ENCODE peak calls at places on chromosomes 5 and 9, in seven cellular contexts. N is mucosa of gallbladder; Y is GM03348; O is bronchial epithelial cell; I is Calu3; U is stimulated activated naive CD8-positive, alpha-beta T cell treated with anti-CD3 and anti-CD28 coated beads, Interleukin-15, Interleukin-2, amounts not matched to agents 100 U/mL and 50 U/mL, for 24 hours; Q is glomerular endothelial cell. M is an unnamed sample.

GRCh38 chr5:179533024-179533423 is 17.3 kb upstream of the RUFY1 start:
- DNase-seq in U (no peak), N (no peak), I (no peak), Y (no peak), O (no peak), Q (no peak), M (no peak)

GRCh38 chr5:129359450-129359849 is 100.6 kb upstream of the ADAMTS19 start:
- DNase-seq in N (no peak), U (no peak), O (peak), Q (no peak), I (no peak), Y (no peak), M (no peak)

GRCh38 chr9:93189369-93190132 is 5.6 kb downstream of the WNK2 start:
- DNase-seq in Y (no peak), Q (no peak), U (no peak), O (no peak), N (no peak), I (no peak), M (no peak)

GRCh38 chr5:146018461-146019375 is 82.3 kb downstream of the SH3RF2 start:
- DNase-seq in N (no peak), O (no peak), U (no peak), Q (no peak), Y (no peak), I (no peak), M (no peak)

GRCh38 chr9:136575626-136576268 is 29.9 kb upstream of the NOTCH1 start:
- DNase-seq in N (no peak), Y (no peak), U (no peak), Q (no peak), O (no peak), I (no peak), M (no peak)

GRCh38 chr5:59543826-59544442 is 349.6 kb downstream of the PDE4D start:
- DNase-seq in Q (no peak), O (peak), N (no peak), U (no peak), Y (no peak), I (no peak), M (no peak)

GRCh38 chr5:180596115-180596667 is 4.9 kb upstream of the SCGB3A1 start:
- DNase-seq in O (peak), Y (peak), U (no peak), I (no peak), Q (no peak), N (peak), M (no peak)

GRCh38 chr5:78649816-78650561 is 1.4 kb upstream of the LHFPL2 start:
- DNase-seq in Q (no peak), Y (peak), I (no peak), O (no peak), U (no peak), N (no peak), M (no peak)

GRCh38 chr5:106921567-106921966 is 749.2 kb downstream of the EFNA5 start:
- DNase-seq in N (no peak), U (no peak), Y (no peak), O (no peak), I (no peak), Q (no peak), M (no peak)

GRCh38 chr5:38556115-38556598 is 289 bp downstream of the LIFR start:
- DNase-seq in O (no peak), U (no peak), I (no peak), Q (no peak), Y (no peak), N (no peak), M (no peak)

GRCh38 chr9:70761139-70761538 is 346.7 kb upstream of the KLF9 start:
- DNase-seq in N (no peak), Q (no peak), O (no peak), Y (no peak), I (no peak), U (no peak), M (no peak)

GRCh38 chr9:81724242-81724889 is 35.0 kb upstream of the TLE1 start:
- DNase-seq in N (peak), U (no peak), Q (no peak), Y (no peak), O (no peak), I (no peak), M (peak)

GRCh38 chr9:81268048-81268447 is 421.3 kb downstream of the TLE1 start:
- DNase-seq in Y (no peak), I (no peak), O (peak), Q (no peak), U (no peak), N (no peak), M (no peak)

GRCh38 chr9:121853617-121854395 is 202.4 kb downstream of the DAB2IP start:
- DNase-seq in I (no peak), Q (no peak), U (no peak), O (no peak), N (no peak), Y (no peak), M (no peak)

GRCh38 chr5:5494489-5495402 is 72.3 kb downstream of the ICE1 start:
- DNase-seq in Q (no peak), O (peak), N (peak), U (peak), I (peak), Y (peak), M (peak)

GRCh38 chr5:100889165-100889564 is 13.9 kb downstream of the ST8SIA4 start:
- DNase-seq in O (no peak), I (no peak), U (no peak), N (no peak), Y (no peak), Q (no peak), M (no peak)

GRCh38 chr9:122387526-122387925 is 16.7 kb downstream of the PTGS1 start:
- DNase-seq in U (no peak), Y (no peak), O (no peak), Q (no peak), I (no peak), N (no peak), M (no peak)

GRCh38 chr5:134130239-134130945 is 15.9 kb downstream of the TCF7 start:
- DNase-seq in Q (no peak), Y (no peak), I (no peak), N (no peak), O (no peak), U (no peak), M (no peak)

GRCh38 chr5:8729437-8729836 is 816.4 kb downstream of the SEMA5A start:
- DNase-seq in N (no peak), U (no peak), Y (peak), Q (no peak), I (no peak), O (no peak), M (no peak)

GRCh38 chr5:77443670-77444069 is 48.4 kb downstream of the WDR41 start:
- DNase-seq in N (no peak), O (no peak), Q (no peak), Y (no peak), U (no peak), I (no peak), M (no peak)

GRCh38 chr5:103598997-103599556 is 36.5 kb upstream of the NUDT12 start:
- DNase-seq in N (no peak), U (no peak), O (no peak), Q (no peak), I (no peak), Y (peak), M (no peak)

GRCh38 chr5:169827769-169828168 is 152.5 kb downstream of the INSYN2B start:
- DNase-seq in N (no peak), O (no peak), Y (no peak), I (no peak), Q (no peak), U (no peak), M (no peak)

GRCh38 chr5:81247441-81247972 is 14.4 kb downstream of the CKMT2 start:
- DNase-seq in U (no peak), N (no peak), O (peak), Y (peak), I (no peak), Q (no peak), M (peak)

GRCh38 chr9:88005146-88005750 is 30.9 kb upstream of the CDK20 start:
- DNase-seq in I (no peak), N (no peak), Q (no peak), Y (peak), U (no peak), O (no peak), M (no peak)

GRCh38 chr5:40619406-40619805 is 60.3 kb upstream of the PTGER4 start:
- DNase-seq in Y (no peak), Q (no peak), O (no peak), N (no peak), U (no peak), I (no peak), M (peak)

GRCh38 chr5:83965431-83965830 is 244.8 kb upstream of the HAPLN1 start:
- DNase-seq in U (no peak), N (no peak), I (no peak), Y (no peak), Q (no peak), O (no peak), M (no peak)

GRCh38 chr5:5158472-5158895 is 18.4 kb downstream of the ADAMTS16 start:
- DNase-seq in O (peak), Q (no peak), U (no peak), Y (no peak), I (no peak), N (no peak), M (no peak)

GRCh38 chr9:468766-469496 is 254.3 kb downstream of the DOCK8 start:
- DNase-seq in Q (no peak), N (no peak), U (no peak), O (no peak), Y (no peak), I (no peak), M (no peak)

GRCh38 chr5:40436535-40437237 is 243.0 kb upstream of the PTGER4 start:
- DNase-seq in O (no peak), Y (no peak), I (no peak), N (no peak), U (peak), Q (no peak), M (no peak)

GRCh38 chr5:151195622-151196021 is 28.3 kb downstream of the CCDC69 start:
- DNase-seq in O (no peak), I (no peak), Y (peak), N (no peak), Q (no peak), U (no peak), M (no peak)

GRCh38 chr9:98916660-98917059 is 27.0 kb upstream of the COL15A1 start:
- DNase-seq in Y (no peak), Q (no peak), N (peak), I (no peak), U (no peak), O (no peak), M (no peak)

GRCh38 chr9:93082841-93083411 is 13.1 kb upstream of the CARD19 start:
- DNase-seq in N (no peak), Y (no peak), O (no peak), U (peak), Q (no peak), I (no peak), M (no peak)

GRCh38 chr5:67287795-67288194 is 91.2 kb upstream of the CD180 start:
- DNase-seq in N (no peak), O (peak), U (no peak), I (no peak), Q (no peak), Y (peak), M (no peak)

GRCh38 chr5:66829826-66830225 is 233.6 kb downstream of the MAST4 start:
- DNase-seq in U (no peak), Q (peak), O (peak), Y (peak), I (no peak), N (no peak), M (no peak)

GRCh38 chr9:29006603-29007002 is 1433.3 kb upstream of the C9orf72 start:
- DNase-seq in I (no peak), U (no peak), N (no peak), Q (no peak), O (peak), Y (no peak), M (no peak)

GRCh38 chr5:179403426-179404147 is 58.3 kb upstream of the ADAMTS2 start:
- DNase-seq in O (no peak), Q (no peak), N (no peak), I (no peak), Y (no peak), U (no peak), M (no peak)

GRCh38 chr9:133873006-133873780 is 118.9 kb downstream of the VAV2 start:
- DNase-seq in U (no peak), Q (no peak), O (no peak), Y (no peak), I (peak), N (no peak), M (no peak)

GRCh38 chr5:58545912-58546311 is 37.0 kb upstream of the RAB3C start:
- DNase-seq in Y (no peak), O (peak), I (no peak), U (no peak), N (no peak), Q (no peak), M (no peak)

GRCh38 chr9:24041294-24041693 is 215.3 kb upstream of the ELAVL2 start:
- DNase-seq in Y (no peak), Q (no peak), N (no peak), I (no peak), U (no peak), O (no peak), M (no peak)